ENCODE peak calls at places on chromosomes 11 and 22, in eight cellular contexts. U is AG04450, S is testis, M is HL-60, E is foreskin fibroblast, Y is psoas muscle, H is cardiac muscle cell, G is bronchial epithelial cell. P is an unnamed sample.

GRCh38 chr11:47333526-47333845 is 19.0 kb downstream of the MYBPC3 start:
- DNase-seq in Y (no peak), G (no peak), H (no peak), M (no peak), E (no peak), S (no peak), U (no peak), P (no peak)

GRCh38 chr22:24578355-24579241 is 14.3 kb downstream of the LRRC75B start:
- DNase-seq in G (peak; percentile 99), U (no peak), M (no peak), E (peak; percentile 57), Y (no peak), H (no peak), S (no peak), P (no peak)

GRCh38 chr22:20571531-20572007 is 64.2 kb downstream of the MED15 start:
- DNase-seq in Y (peak; percentile 74), H (peak; percentile 62), S (no peak), U (no peak), M (peak; percentile 36), G (no peak), E (peak; percentile 51), P (no peak)

GRCh38 chr11:57347336-57347735 is 9.2 kb downstream of the P2RX3 start:
- DNase-seq in H (no peak), U (no peak), S (no peak), M (no peak), Y (no peak), E (no peak), G (no peak), P (no peak)

GRCh38 chr11:215581-216037 is 8.1 kb downstream of the RIC8A start:
- DNase-seq in G (no peak), U (no peak), Y (no peak), M (peak; percentile 32), H (no peak), S (no peak), E (peak; percentile 45), P (no peak)

GRCh38 chr22:28283025-28283654 is 364.1 kb upstream of the PITPNB start:
- DNase-seq in M (no peak), S (no peak), E (peak; percentile 59), H (no peak), U (no peak), G (no peak), Y (no peak), P (no peak)

GRCh38 chr22:19686946-19687345 is 27.4 kb upstream of the SEPTIN5 start:
- DNase-seq in M (peak; percentile 30), G (no peak), U (no peak), Y (no peak), S (no peak), H (no peak), E (no peak), P (no peak)

GRCh38 chr11:67640021-67640757 is 626 bp upstream of the TBX10 start:
- DNase-seq in H (peak; percentile 77), M (peak; percentile 73), E (peak; percentile 62), S (peak; percentile 64), U (no peak), Y (peak; percentile 81), G (peak; percentile 23), P (peak; percentile 57)

GRCh38 chr22:29269731-29270474 is 1.8 kb downstream of the EWSR1 start:
- DNase-seq in M (peak; percentile 30), E (peak; percentile 20), H (peak; percentile 21), Y (no peak), U (no peak), G (peak; percentile 22), S (no peak), P (no peak)

GRCh38 chr11:27875480-27876208 is 175.4 kb upstream of the BDNF start:
- DNase-seq in U (no peak), H (no peak), S (no peak), Y (no peak), M (no peak), G (no peak), E (no peak), P (no peak)

GRCh38 chr11:94664336-94664735 is 97.2 kb downstream of the PIWIL4 start:
- DNase-seq in M (no peak), S (no peak), G (peak; percentile 37), E (peak; percentile 47), H (no peak), U (no peak), Y (no peak), P (no peak)

GRCh38 chr11:68016904-68017817 is 7.0 kb downstream of the ALDH3B1 start:
- DNase-seq in U (no peak), G (no peak), H (no peak), S (peak; percentile 56), M (no peak), Y (no peak), E (peak; percentile 53), P (peak; percentile 58)

GRCh38 chr11:47329431-47329993 is 23.0 kb downstream of the MYBPC3 start:
- DNase-seq in S (no peak), Y (no peak), H (no peak), U (no peak), M (no peak), G (no peak), E (peak; percentile 17), P (no peak)

GRCh38 chr22:47086596-47087248 is 324.3 kb downstream of the TBC1D22A start:
- DNase-seq in Y (no peak), H (no peak), S (no peak), E (no peak), M (no peak), U (no peak), G (no peak), P (no peak)

GRCh38 chr11:92266821-92267220 is 42.2 kb downstream of the FAT3 start:
- DNase-seq in G (no peak), M (no peak), Y (no peak), S (no peak), H (no peak), E (no peak), U (no peak), P (no peak)

DNA sequence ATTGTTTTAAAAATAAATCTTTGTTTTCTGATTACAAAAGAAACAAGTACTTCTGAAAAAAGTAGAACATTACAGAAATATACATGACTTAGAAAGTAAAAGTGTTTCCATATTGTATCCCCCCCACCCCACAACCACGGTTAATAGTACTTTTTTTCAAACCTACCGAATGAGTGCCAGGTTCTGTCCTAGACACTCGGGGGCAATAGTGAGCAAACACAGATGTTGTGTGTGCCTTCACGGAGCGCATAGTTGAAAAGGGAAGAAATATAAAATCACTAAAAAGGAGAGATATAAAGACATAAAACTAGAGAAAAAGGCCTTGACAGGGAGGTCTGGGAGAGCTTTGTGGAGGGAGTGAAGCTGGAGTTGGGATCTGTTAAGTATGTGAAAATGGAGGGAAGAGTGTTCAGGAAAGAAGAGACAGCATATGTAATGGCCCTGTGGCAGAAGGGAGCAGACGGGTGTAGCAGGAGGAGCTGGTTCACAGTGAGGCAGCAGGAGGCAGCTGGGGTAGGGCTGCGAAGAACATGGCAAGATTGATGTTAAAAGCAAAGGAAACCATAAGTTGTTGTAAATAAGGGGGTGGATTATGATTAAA is 42.1 kb upstream of the ALX4 start:
- DNase-seq in H (no peak), Y (no peak), G (no peak), M (peak; percentile 9), U (no peak), S (no peak), E (no peak), P (no peak)
- TF ChIP-seq CTCF in H (peak; percentile 13), Y (no peak), G (no peak), M (no peak), U (no peak), S (no peak), E (peak; percentile 6), P (no peak)

GRCh38 chr11:46296520-46297448 is 19.3 kb downstream of the CREB3L1 start:
- DNase-seq in E (peak; percentile 86), G (no peak), M (no peak), Y (peak; percentile 65), U (peak; percentile 92), S (peak; percentile 52), H (peak; percentile 87), P (no peak)

GRCh38 chr11:46294365-46295309 is 17.2 kb downstream of the CREB3L1 start:
- DNase-seq in G (no peak), M (no peak), U (peak; percentile 82), Y (peak; percentile 38), H (peak; percentile 59), S (peak; percentile 55), E (peak; percentile 99), P (no peak)

GRCh38 chr11:46295312-46295995 is 18.0 kb downstream of the CREB3L1 start:
- DNase-seq in H (peak; percentile 95), S (peak; percentile 85), Y (peak; percentile 89), U (no peak), M (peak; percentile 13), G (peak; percentile 42), E (peak; percentile 92), P (peak; percentile 70)

GRCh38 chr11:46293616-46294015 is 16.2 kb downstream of the CREB3L1 start:
- DNase-seq in G (peak; percentile 22), Y (no peak), E (peak; percentile 97), H (no peak), M (no peak), U (no peak), S (peak; percentile 36), P (no peak)

GRCh38 chr11:46295996-46296519 is 18.6 kb downstream of the CREB3L1 start:
- DNase-seq in Y (no peak), U (no peak), M (no peak), G (no peak), S (no peak), H (no peak), E (no peak), P (no peak)
- H3K4me3 ChIP-seq in Y (peak overlapping the region; percentile 75), U (peak overlapping the region; percentile 61), M (peak overlapping the region; percentile 26), G (peak overlapping the region; percentile 27), S (peak overlapping the region; percentile 32), H (peak overlapping the region; percentile 28), E (peak overlapping the region; percentile 46), P (peak overlapping the region; percentile 46)

GRCh38 chr11:74487875-74488274 is 5.6 kb downstream of the LIPT2 start:
- DNase-seq in Y (no peak), M (no peak), G (peak; percentile 28), H (no peak), S (no peak), E (no peak), U (no peak), P (no peak)
- TF ChIP-seq CTCF in Y (no peak), M (peak; percentile 1), G (peak; percentile 18), H (peak; percentile 8), S (no peak), E (no peak), U (peak; percentile 20), P (no peak)

GRCh38 chr22:40196628-40197027 is 18.9 kb downstream of the TNRC6B start:
- DNase-seq in M (no peak), H (no peak), E (peak; percentile 94), G (peak; percentile 94), S (no peak), Y (no peak), U (peak; percentile 86), P (no peak)

GRCh38 chr22:40189979-40190378 is 12.3 kb downstream of the TNRC6B start:
- DNase-seq in Y (no peak), M (no peak), U (no peak), E (peak; percentile 24), G (no peak), H (no peak), S (no peak), P (no peak)

GRCh38 chr22:40194656-40195055 is 16.9 kb downstream of the TNRC6B start:
- DNase-seq in H (no peak), S (no peak), E (no peak), M (no peak), G (no peak), U (no peak), Y (no peak), P (no peak)

GRCh38 chr22:40190501-40190900 is 12.8 kb downstream of the TNRC6B start:
- DNase-seq in S (peak; percentile 75), U (no peak), Y (no peak), H (peak; percentile 69), G (no peak), E (no peak), M (peak; percentile 41), P (no peak)

GRCh38 chr22:40193429-40194421 is 16.0 kb downstream of the TNRC6B start:
- DNase-seq in Y (no peak), U (no peak), E (peak; percentile 57), S (peak; percentile 50), M (no peak), G (peak; percentile 36), H (peak; percentile 58), P (no peak)
- H3K4me3 ChIP-seq in Y (no peak overlapping the region), U (no peak overlapping the region), E (no peak overlapping the region), S (no peak overlapping the region), M (no peak overlapping the region), G (no peak overlapping the region), H (no peak overlapping the region), P (no peak overlapping the region)